ENCODE peak calls at places on chromosome 22, in five cellular contexts. D, G, U, S and F are unnamed samples.
A peak's percentile ranks its signal among the peaks of the same experiment; 100 is the strongest.

GRCh38 chr22:43839781-43840180 is 22.5 kb downstream of the SULT4A1 start:
- DNase-seq in S (no peak), D (no peak), G (no peak), U (no peak), F (no peak)

GRCh38 chr22:11628651-11629511 is 3899.1 kb upstream of the OR11H1 start:
- DNase-seq in D (no peak), G (no peak), S (no peak), U (no peak), F (no peak)

GRCh38 chr22:32910358-32910757 is 108.9 kb downstream of the TIMP3 start:
- DNase-seq in G (no peak), U (no peak), D (no peak), S (no peak), F (no peak)

GRCh38 chr22:33299245-33299956 is 241.2 kb upstream of the SYN3 start:
- DNase-seq in G (no peak), S (no peak), D (peak; percentile 2), U (no peak), F (no peak)

GRCh38 chr22:20591660-20592310 is 84.4 kb downstream of the MED15 start:
- DNase-seq in U (no peak), D (peak; percentile 75), S (peak; percentile 16), G (peak; percentile 19), F (no peak)

GRCh38 chr22:37623075-37624016 is 14.7 kb downstream of the GGA1 start:
- DNase-seq in S (no peak), D (peak; percentile 54), G (no peak), U (peak; percentile 76), F (no peak)

GRCh38 chr22:44391026-44391425 is 78.3 kb upstream of the SHISAL1 start:
- DNase-seq in S (peak; percentile 19), G (no peak), D (no peak), U (no peak), F (no peak)

GRCh38 chr22:33811686-33812085 is 108.6 kb downstream of the LARGE1 start:
- DNase-seq in D (peak; percentile 37), S (peak; percentile 78), U (peak; percentile 56), G (no peak), F (no peak)

GRCh38 chr22:44161673-44162072 is 19.1 kb upstream of the PARVG start:
- DNase-seq in D (no peak), G (no peak), U (no peak), S (no peak), F (no peak)

GRCh38 chr22:33427461-33427860 is 369.3 kb upstream of the SYN3 start:
- DNase-seq in S (peak; percentile 85), U (no peak), G (no peak), D (no peak), F (peak; percentile 15)

GRCh38 chr22:23207786-23208325 is 27.5 kb downstream of the BCR start:
- DNase-seq in U (no peak), D (no peak), S (no peak), G (no peak), F (no peak)

GRCh38 chr22:38868886-38869381 is 3.1 kb downstream of the CBX6 start:
- DNase-seq in U (peak; percentile 82), S (peak; percentile 50), G (peak; percentile 40), D (peak; percentile 73), F (peak; percentile 45)

GRCh38 chr22:38030311-38031133 is 26.7 kb upstream of the PICK1 start:
- DNase-seq in D (no peak), U (peak; percentile 51), S (no peak), G (no peak), F (no peak)

GRCh38 chr22:38347944-38348750 is 30.9 kb upstream of the CSNK1E start:
- DNase-seq in S (no peak), G (no peak), D (no peak), U (peak; percentile 32), F (no peak)

GRCh38 chr22:19079691-19080090 is 42.5 kb downstream of the DGCR2 start:
- DNase-seq in D (no peak), U (no peak), G (no peak), S (no peak), F (no peak)

GRCh38 chr22:25453557-25453956 is 110.9 kb upstream of the GRK3 start:
- DNase-seq in S (no peak), G (no peak), D (no peak), U (no peak), F (no peak)

GRCh38 chr22:24588370-24588755 is 4.5 kb downstream of the LRRC75B start:
- DNase-seq in D (no peak), G (no peak), S (peak; percentile 15), U (no peak), F (no peak)

GRCh38 chr22:44026630-44027511 is 2.8 kb downstream of the PARVB start:
- DNase-seq in G (no peak), D (peak; percentile 50), U (peak; percentile 87), S (peak; percentile 69), F (no peak)

GRCh38 chr22:19226428-19226827 is 47.9 kb upstream of the SLC25A1 start:
- DNase-seq in G (no peak), U (no peak), S (no peak), D (no peak), F (no peak)

GRCh38 chr22:22789922-22790845 is 97.4 kb upstream of the IGLL5 start:
- DNase-seq in S (no peak), G (no peak), U (no peak), D (no peak), F (no peak)

GRCh38 chr22:49855491-49855911 is 1.9 kb downstream of the ZBED4 start:
- DNase-seq in U (peak; percentile 47), D (peak; percentile 42), S (peak; percentile 51), G (no peak), F (no peak)
- H3K4me3 ChIP-seq in U (peak overlapping the region; percentile 12), D (peak overlapping the region; percentile 79), S (peak overlapping the region; percentile 64), G (peak overlapping the region; percentile 62), F (peak overlapping the region; percentile 92)

GRCh38 chr22:46068908-46069481 is 81.3 kb upstream of the PPARA start:
- DNase-seq in D (peak; percentile 55), U (peak; percentile 36), G (no peak), S (peak; percentile 87), F (no peak)

GRCh38 chr22:46069518-46070214 is 80.7 kb upstream of the PPARA start:
- DNase-seq in D (peak; percentile 70), U (peak; percentile 89), G (peak; percentile 91), S (peak; percentile 91), F (peak; percentile 86)

GRCh38 chr22:46066691-46067090 is 83.6 kb upstream of the PPARA start:
- DNase-seq in U (peak; percentile 29), G (no peak), S (peak; percentile 72), D (no peak), F (no peak)

GRCh38 chr22:46067159-46068111 is 82.9 kb upstream of the PPARA start:
- DNase-seq in U (peak; percentile 9), D (no peak), G (no peak), S (peak; percentile 56), F (no peak)

DNA sequence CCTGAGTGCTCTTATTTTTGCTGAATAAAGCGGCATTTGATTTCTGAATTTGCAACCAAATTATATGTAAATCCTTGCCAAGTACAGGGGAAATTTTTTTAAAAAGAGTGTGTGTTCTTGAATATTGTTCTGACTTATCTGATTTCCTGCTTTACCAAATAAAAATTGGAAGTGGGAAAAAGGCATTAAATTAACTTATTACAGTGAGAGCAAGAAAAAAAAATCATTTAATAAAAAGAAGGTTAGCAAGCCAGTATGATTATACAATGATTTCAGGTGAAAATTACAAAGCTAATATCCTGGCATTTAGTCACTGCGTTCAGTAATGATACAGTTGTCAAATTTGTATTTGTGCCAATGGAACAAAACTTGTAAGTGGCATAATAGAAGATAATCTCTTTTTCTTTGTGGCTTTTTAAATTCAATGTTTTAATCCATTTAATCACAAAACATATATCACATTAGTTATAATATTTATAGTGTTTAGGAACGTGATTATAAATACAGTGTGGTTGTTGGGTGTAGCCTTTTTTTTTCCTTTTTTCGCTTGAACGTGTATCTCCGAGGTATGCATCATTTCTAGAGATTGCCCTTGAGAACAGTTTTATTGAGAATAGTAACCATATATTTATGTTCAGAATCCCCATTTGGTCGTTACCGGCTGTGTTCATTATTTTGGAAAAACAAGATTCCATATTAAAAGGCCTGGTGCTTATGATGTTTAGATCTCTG is 82.0 kb upstream of the PPARA start:
- DNase-seq in U (no peak), D (no peak), G (no peak), S (peak; percentile 37), F (no peak)
- H3K4me3 ChIP-seq in U (peak overlapping the region; percentile 81), D (no peak overlapping the region), G (peak overlapping the region; percentile 74), S (peak overlapping the region; percentile 75), F (no peak overlapping the region)

GRCh38 chr22:42752230-42752746 is 31.6 kb upstream of the A4GALT start:
- DNase-seq in D (no peak), U (no peak), G (no peak), S (no peak), F (no peak)
- H3K4me3 ChIP-seq in D (no peak overlapping the region), U (no peak overlapping the region), G (no peak overlapping the region), S (no peak overlapping the region), F (no peak overlapping the region)

DNA sequence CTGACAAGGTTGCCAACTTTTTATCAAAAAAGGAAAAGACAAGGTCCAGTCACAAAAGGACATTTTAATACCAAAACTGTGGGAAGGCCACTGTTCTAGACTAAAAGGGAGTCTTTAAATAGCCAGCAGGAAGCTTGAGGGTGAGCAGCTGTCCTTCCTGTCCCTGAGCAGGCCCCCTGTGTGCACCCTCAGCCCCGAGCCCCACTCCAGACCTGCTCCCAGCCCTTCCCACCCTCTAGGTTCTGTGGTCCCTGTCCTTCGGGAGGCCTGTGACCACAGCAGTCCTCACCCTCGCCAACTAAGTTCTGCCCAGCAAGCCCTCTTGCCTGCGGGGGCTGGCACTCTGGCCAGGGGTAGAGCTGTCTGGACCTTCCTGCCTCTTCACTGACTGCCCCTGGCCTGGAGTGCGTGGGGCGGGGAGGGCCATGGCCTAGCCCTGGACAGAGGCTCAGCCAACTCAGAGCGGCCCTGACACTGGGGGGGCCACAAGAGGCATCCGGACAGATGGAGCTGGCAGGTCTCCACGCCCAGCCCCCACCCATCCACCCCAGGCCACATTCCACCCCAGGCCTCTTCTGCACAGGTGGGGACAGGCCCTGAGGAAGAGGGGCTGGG is 1.6 kb upstream of the PLXNB2 start:
- DNase-seq in D (no peak), G (no peak), S (no peak), U (no peak), F (no peak)
- H3K4me3 ChIP-seq in D (no peak overlapping the region), G (no peak overlapping the region), S (no peak overlapping the region), U (no peak overlapping the region), F (no peak overlapping the region)

DNA sequence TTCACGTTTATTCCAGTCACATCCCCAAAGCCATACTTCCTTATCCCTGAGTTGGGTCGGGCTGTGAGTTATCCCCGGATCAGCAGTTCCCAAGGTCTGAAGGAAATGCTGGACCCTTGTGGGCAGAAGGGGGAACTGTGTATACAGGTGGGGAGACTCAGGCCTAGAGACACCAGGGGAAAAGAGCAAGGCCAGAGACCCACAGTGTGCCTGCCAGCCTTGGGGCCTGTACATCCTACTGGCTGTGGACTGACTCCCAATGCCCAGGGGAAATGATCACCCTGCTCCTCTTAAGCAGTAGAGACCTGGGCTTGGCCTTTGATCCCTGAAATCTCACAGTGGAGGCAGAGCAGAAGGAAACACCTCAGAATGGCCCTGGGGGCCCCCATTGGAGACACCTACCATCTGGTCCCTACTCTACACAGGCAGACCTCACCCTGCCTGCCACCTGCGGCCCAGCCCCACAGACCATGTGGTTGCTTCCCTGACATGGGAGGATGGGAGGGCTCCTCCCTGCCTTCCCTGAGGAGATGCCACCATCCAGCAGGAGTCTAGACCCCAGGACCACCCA is 1.3 kb downstream of the SELENOM start:
- DNase-seq in S (no peak), U (no peak), G (no peak), D (no peak), F (no peak)
- H3K4me3 ChIP-seq in S (peak overlapping the region; percentile 78), U (peak overlapping the region; percentile 45), G (peak overlapping the region; percentile 90), D (peak overlapping the region; percentile 92), F (no peak overlapping the region)